ENCODE peak calls at places on chromosomes 2 and 18, in five cellular contexts. One of them, this sample, is unnamed.

GRCh38 chr2:223100061-223100511 is 48.1 kb downstream of the KCNE4 start:
- DNase-seq in mesenchymal stem cell: peak; percentile 86
- DNase-seq in neuronal stem cell: no peak
- DNase-seq in H1: no peak
- DNase-seq in trophoblast cell: no peak
- DNase-seq in this sample: no peak

GRCh38 chr2:98308068-98308467 is 38.2 kb upstream of the CNGA3 start:
- DNase-seq in mesenchymal stem cell: no peak
- DNase-seq in neuronal stem cell: no peak
- DNase-seq in H1: no peak
- DNase-seq in trophoblast cell: peak; percentile 94
- DNase-seq in this sample: no peak

GRCh38 chr18:3245853-3246635 is 1.6 kb upstream of the MYL12A start:
- DNase-seq in mesenchymal stem cell: peak; percentile 88
- DNase-seq in neuronal stem cell: peak; percentile 69
- DNase-seq in H1: peak; percentile 81
- DNase-seq in trophoblast cell: peak; percentile 94
- DNase-seq in this sample: peak; percentile 92

GRCh38 chr18:48519431-48520100 is 19.3 kb upstream of the CTIF start:
- DNase-seq in mesenchymal stem cell: no peak
- DNase-seq in neuronal stem cell: no peak
- DNase-seq in H1: no peak
- DNase-seq in trophoblast cell: no peak
- DNase-seq in this sample: no peak

GRCh38 chr18:6681331-6681875 is 48.1 kb upstream of the ARHGAP28 start:
- DNase-seq in mesenchymal stem cell: no peak
- DNase-seq in neuronal stem cell: no peak
- DNase-seq in H1: no peak
- DNase-seq in trophoblast cell: peak; percentile 8
- DNase-seq in this sample: no peak

GRCh38 chr2:164896226-164896625 is 54.6 kb upstream of the COBLL1 start:
- DNase-seq in mesenchymal stem cell: peak; percentile 31
- DNase-seq in neuronal stem cell: no peak
- DNase-seq in H1: no peak
- DNase-seq in trophoblast cell: peak; percentile 94
- DNase-seq in this sample: no peak

GRCh38 chr2:63819765-63820717 is 21.7 kb upstream of the UGP2 start:
- DNase-seq in mesenchymal stem cell: no peak
- DNase-seq in neuronal stem cell: no peak
- DNase-seq in H1: no peak
- DNase-seq in trophoblast cell: peak; percentile 18
- DNase-seq in this sample: no peak

GRCh38 chr2:70698847-70699246 is 69.2 kb downstream of the ADD2 start:
- DNase-seq in mesenchymal stem cell: no peak
- DNase-seq in neuronal stem cell: no peak
- DNase-seq in H1: no peak
- DNase-seq in trophoblast cell: peak; percentile 88
- DNase-seq in this sample: no peak

GRCh38 chr2:133788391-133788790 is 220.1 kb upstream of the NCKAP5 start:
- DNase-seq in mesenchymal stem cell: no peak
- DNase-seq in neuronal stem cell: no peak
- DNase-seq in H1: no peak
- DNase-seq in trophoblast cell: no peak
- DNase-seq in this sample: no peak

GRCh38 chr2:143140864-143141637 is 11.8 kb downstream of the ARHGAP15 start:
- DNase-seq in mesenchymal stem cell: no peak
- DNase-seq in neuronal stem cell: no peak
- DNase-seq in H1: no peak
- DNase-seq in trophoblast cell: no peak
- DNase-seq in this sample: no peak

DNA sequence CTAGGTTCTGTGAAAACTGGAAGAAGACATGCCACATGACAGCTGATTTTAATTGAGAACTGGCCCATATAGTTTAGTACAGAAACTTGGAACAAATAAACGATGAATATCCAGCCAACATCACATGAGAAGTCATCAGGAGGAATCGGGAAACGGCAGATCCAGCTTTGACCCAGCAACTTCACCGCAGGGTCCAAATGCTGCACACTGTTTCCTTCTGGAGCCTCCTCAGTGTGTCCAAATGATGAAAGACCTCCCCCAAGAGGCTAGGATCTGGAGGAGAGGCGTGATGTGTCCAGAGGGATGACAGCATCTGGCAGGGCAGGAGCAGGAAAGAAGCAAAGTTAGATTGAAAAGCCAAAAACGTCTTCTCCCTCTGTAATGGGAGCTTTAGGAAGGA is 75.5 kb downstream of the COPS8 start:
- DNase-seq in mesenchymal stem cell: no peak
- DNase-seq in neuronal stem cell: no peak
- DNase-seq in H1: no peak
- DNase-seq in trophoblast cell: no peak
- DNase-seq in this sample: no peak
- H3K14ac ChIP-seq in mesenchymal stem cell: no peak overlapping the region
- H3K14ac ChIP-seq in neuronal stem cell: no peak overlapping the region
- H3K14ac ChIP-seq in H1: no peak overlapping the region
- H3K14ac ChIP-seq in trophoblast cell: peak overlapping the region; percentile 15
- H3K14ac ChIP-seq in this sample: no peak overlapping the region

GRCh38 chr2:2662847-2663356 is 331.8 kb upstream of the MYT1L start:
- DNase-seq in mesenchymal stem cell: no peak
- DNase-seq in neuronal stem cell: no peak
- DNase-seq in H1: no peak
- DNase-seq in trophoblast cell: no peak
- DNase-seq in this sample: no peak
- H2BK12ac ChIP-seq in mesenchymal stem cell: no peak overlapping the region
- H2BK12ac ChIP-seq in neuronal stem cell: no peak overlapping the region
- H2BK12ac ChIP-seq in H1: no peak overlapping the region
- H2BK12ac ChIP-seq in trophoblast cell: no peak overlapping the region
- H2BK12ac ChIP-seq in this sample: no peak overlapping the region

GRCh38 chr2:241161646-241162281 is 11.5 kb downstream of the PPP1R7 start:
- DNase-seq in mesenchymal stem cell: peak; percentile 33
- DNase-seq in neuronal stem cell: no peak
- DNase-seq in H1: no peak
- DNase-seq in trophoblast cell: no peak
- DNase-seq in this sample: no peak
- H3K14ac ChIP-seq in mesenchymal stem cell: no peak overlapping the region
- H3K14ac ChIP-seq in neuronal stem cell: no peak overlapping the region
- H3K14ac ChIP-seq in H1: no peak overlapping the region
- H3K14ac ChIP-seq in trophoblast cell: no peak overlapping the region
- H3K14ac ChIP-seq in this sample: no peak overlapping the region

GRCh38 chr2:41142463-41142862 is 690.6 kb upstream of the SLC8A1 start:
- DNase-seq in mesenchymal stem cell: no peak
- DNase-seq in neuronal stem cell: no peak
- DNase-seq in H1: no peak
- DNase-seq in trophoblast cell: no peak
- DNase-seq in this sample: no peak
- H2BK12ac ChIP-seq in mesenchymal stem cell: no peak overlapping the region
- H2BK12ac ChIP-seq in neuronal stem cell: no peak overlapping the region
- H2BK12ac ChIP-seq in H1: no peak overlapping the region
- H2BK12ac ChIP-seq in trophoblast cell: peak overlapping the region; percentile 33
- H2BK12ac ChIP-seq in this sample: no peak overlapping the region

DNA sequence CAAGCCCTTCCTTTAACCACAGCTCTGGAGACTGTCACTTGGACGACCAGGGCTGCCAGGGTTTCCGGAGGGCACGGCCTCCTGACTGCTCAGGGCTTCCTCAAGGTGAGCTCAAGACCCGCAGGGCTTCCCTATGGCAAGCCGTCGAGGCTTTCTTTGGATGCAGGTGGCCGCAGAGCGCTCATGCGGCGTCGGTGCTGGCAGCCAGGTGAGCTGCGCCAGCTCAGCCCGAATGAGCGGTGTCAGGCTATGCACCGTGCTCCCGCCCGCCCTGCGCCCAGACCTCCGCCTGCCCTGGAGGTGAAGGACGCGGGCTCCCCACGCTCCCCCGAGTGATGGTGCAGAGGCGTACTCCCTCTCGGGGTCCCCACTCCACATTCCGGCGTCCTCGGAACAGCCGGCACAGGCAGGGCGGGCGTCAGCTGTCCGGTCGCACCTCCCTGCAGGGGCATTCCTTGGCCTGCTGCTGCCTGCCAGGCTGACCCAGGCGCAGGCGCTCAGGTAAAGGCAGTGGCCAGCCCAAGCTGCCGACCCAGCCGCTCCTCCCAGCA is 20.8 kb upstream of the TUBB6 start:
- DNase-seq in mesenchymal stem cell: no peak
- DNase-seq in neuronal stem cell: no peak
- DNase-seq in H1: no peak
- DNase-seq in trophoblast cell: peak; percentile 79
- DNase-seq in this sample: peak; percentile 76
- H3K14ac ChIP-seq in mesenchymal stem cell: no peak overlapping the region
- H3K14ac ChIP-seq in neuronal stem cell: peak overlapping the region; percentile 74
- H3K14ac ChIP-seq in H1: no peak overlapping the region
- H3K14ac ChIP-seq in trophoblast cell: no peak overlapping the region
- H3K14ac ChIP-seq in this sample: no peak overlapping the region

GRCh38 chr2:158511706-158512105 is 55.0 kb downstream of the PKP4 start:
- DNase-seq in mesenchymal stem cell: no peak
- DNase-seq in neuronal stem cell: no peak
- DNase-seq in H1: no peak
- DNase-seq in trophoblast cell: no peak
- DNase-seq in this sample: no peak
- H2BK12ac ChIP-seq in mesenchymal stem cell: no peak overlapping the region
- H2BK12ac ChIP-seq in neuronal stem cell: no peak overlapping the region
- H2BK12ac ChIP-seq in H1: no peak overlapping the region
- H2BK12ac ChIP-seq in trophoblast cell: no peak overlapping the region
- H2BK12ac ChIP-seq in this sample: no peak overlapping the region

DNA sequence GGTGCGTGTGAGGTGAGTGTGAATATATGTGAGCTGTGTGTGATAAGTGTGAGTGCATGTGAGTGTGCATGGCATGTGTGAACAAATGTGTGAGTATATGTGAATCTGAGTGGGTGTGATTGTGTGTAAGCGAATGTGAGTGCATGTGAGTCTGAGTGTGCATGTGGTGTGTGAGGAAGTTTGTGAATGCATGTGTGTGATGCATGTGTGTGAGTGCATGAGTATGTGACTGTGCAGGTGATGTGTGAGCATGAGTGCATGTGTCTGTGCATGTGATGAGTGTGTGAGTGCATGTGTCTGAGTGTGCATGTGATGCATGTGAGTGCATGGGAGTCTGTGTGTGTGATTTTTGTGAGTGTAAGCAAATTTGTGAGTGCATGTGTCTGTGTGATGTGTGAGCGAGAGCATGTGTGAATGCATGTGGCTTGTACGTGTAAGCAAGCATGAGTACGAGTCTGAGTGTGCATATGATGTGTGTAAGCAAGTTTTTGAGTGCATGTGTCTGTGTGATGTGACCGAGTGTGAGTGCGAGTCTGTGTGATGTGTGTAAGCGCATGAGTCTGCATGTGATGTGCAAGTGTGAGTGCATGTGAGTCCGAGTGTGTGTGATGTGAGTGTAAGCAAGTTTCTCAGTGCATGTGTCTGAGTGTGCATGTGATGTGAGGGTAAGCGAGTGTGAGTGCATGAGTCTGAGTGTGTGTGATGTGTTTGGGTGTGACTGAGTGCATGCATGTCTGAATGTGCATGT is 43.3 kb downstream of the COPS8 start:
- DNase-seq in mesenchymal stem cell: no peak
- DNase-seq in neuronal stem cell: no peak
- DNase-seq in H1: no peak
- DNase-seq in trophoblast cell: no peak
- DNase-seq in this sample: peak; percentile 10
- H3K14ac ChIP-seq in mesenchymal stem cell: no peak overlapping the region
- H3K14ac ChIP-seq in neuronal stem cell: peak overlapping the region; percentile 59
- H3K14ac ChIP-seq in H1: peak overlapping the region; percentile 19
- H3K14ac ChIP-seq in trophoblast cell: no peak overlapping the region
- H3K14ac ChIP-seq in this sample: no peak overlapping the region

GRCh38 chr2:10190255-10190654 is 67.7 kb downstream of the RRM2 start:
- DNase-seq in mesenchymal stem cell: no peak
- DNase-seq in neuronal stem cell: no peak
- DNase-seq in H1: no peak
- DNase-seq in trophoblast cell: no peak
- DNase-seq in this sample: no peak

GRCh38 chr2:10186868-10187535 is 64.5 kb downstream of the RRM2 start:
- DNase-seq in mesenchymal stem cell: no peak
- DNase-seq in neuronal stem cell: no peak
- DNase-seq in H1: no peak
- DNase-seq in trophoblast cell: no peak
- DNase-seq in this sample: no peak

GRCh38 chr2:10188211-10188610 is 65.7 kb downstream of the RRM2 start:
- DNase-seq in mesenchymal stem cell: peak; percentile 54
- DNase-seq in neuronal stem cell: no peak
- DNase-seq in H1: no peak
- DNase-seq in trophoblast cell: peak; percentile 9
- DNase-seq in this sample: no peak

GRCh38 chr2:10187661-10188060 is 65.1 kb downstream of the RRM2 start:
- DNase-seq in mesenchymal stem cell: no peak
- DNase-seq in neuronal stem cell: no peak
- DNase-seq in H1: no peak
- DNase-seq in trophoblast cell: no peak
- DNase-seq in this sample: no peak

DNA sequence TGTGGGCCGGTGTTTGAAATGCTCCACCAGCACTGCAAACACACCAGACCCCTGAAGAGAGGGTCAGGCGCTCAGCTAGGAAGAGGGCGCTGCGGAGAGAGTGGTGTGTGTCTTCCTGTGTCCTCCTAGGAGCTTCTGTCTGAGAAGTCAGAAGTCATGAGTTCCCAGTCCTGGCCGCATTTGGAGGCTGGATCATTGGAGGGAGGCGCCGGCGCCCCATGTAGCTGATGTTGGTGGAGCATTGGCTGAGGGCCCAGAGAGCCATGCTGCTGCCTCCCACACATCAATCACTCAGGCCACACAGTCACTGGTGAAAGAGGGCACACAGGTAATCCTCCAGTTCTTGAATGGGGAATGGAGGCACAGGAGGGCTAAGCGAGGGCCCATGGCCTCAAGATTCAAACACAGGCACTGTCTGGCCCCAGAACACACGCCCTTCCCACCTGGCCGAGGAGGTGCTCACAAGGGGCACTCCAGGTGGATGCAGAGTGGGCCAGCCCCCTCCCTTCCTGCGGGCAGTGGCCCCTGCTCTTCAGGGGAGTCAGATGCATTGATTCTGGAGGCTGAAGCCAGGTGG is 66.3 kb downstream of the RRM2 start:
- DNase-seq in mesenchymal stem cell: no peak
- DNase-seq in neuronal stem cell: no peak
- DNase-seq in H1: no peak
- DNase-seq in trophoblast cell: no peak
- DNase-seq in this sample: no peak
- H2BK12ac ChIP-seq in mesenchymal stem cell: no peak overlapping the region
- H2BK12ac ChIP-seq in neuronal stem cell: no peak overlapping the region
- H2BK12ac ChIP-seq in H1: no peak overlapping the region
- H2BK12ac ChIP-seq in trophoblast cell: no peak overlapping the region
- H2BK12ac ChIP-seq in this sample: no peak overlapping the region

GRCh38 chr2:62466501-62466854 is 39.5 kb downstream of the TMEM17 start:
- DNase-seq in mesenchymal stem cell: no peak
- DNase-seq in neuronal stem cell: no peak
- DNase-seq in H1: no peak
- DNase-seq in trophoblast cell: no peak
- DNase-seq in this sample: no peak
- H3K14ac ChIP-seq in mesenchymal stem cell: no peak overlapping the region
- H3K14ac ChIP-seq in neuronal stem cell: no peak overlapping the region
- H3K14ac ChIP-seq in H1: peak overlapping the region; percentile 83
- H3K14ac ChIP-seq in trophoblast cell: no peak overlapping the region
- H3K14ac ChIP-seq in this sample: peak overlapping the region; percentile 2